ENCODE peak calls at places on chromosomes 4 and X, in five cellular contexts. One of them, this sample, is unnamed.

GRCh38 chr4:186587416-186588018 is 32.1 kb upstream of the MTNR1A start:
- DNase-seq in upper lobe of left lung: peak
- DNase-seq in naive B cell: peak
- DNase-seq in A549: peak
- DNase-seq in NCI-H1694 treated with DMSO at 0.1 percent for 48 hours: peak
- DNase-seq in this sample: peak

GRCh38 chrX:1581132-1581531 is 10.3 kb upstream of the AKAP17A start:
- DNase-seq in upper lobe of left lung: peak
- DNase-seq in naive B cell: peak
- DNase-seq in A549: peak
- DNase-seq in NCI-H1694 treated with DMSO at 0.1 percent for 48 hours: peak
- DNase-seq in this sample: peak

GRCh38 chr4:168558587-168558986 is 61.7 kb downstream of the PALLD start:
- DNase-seq in upper lobe of left lung: no peak
- DNase-seq in naive B cell: no peak
- DNase-seq in A549: peak
- DNase-seq in NCI-H1694 treated with DMSO at 0.1 percent for 48 hours: no peak
- DNase-seq in this sample: no peak

GRCh38 chr4:168394556-168394955 is 76.0 kb upstream of the DDX60 start:
- DNase-seq in upper lobe of left lung: no peak
- DNase-seq in naive B cell: no peak
- DNase-seq in A549: no peak
- DNase-seq in NCI-H1694 treated with DMSO at 0.1 percent for 48 hours: no peak
- DNase-seq in this sample: no peak

GRCh38 chrX:150200820-150201287 is 162.3 kb upstream of the MAMLD1 start:
- DNase-seq in upper lobe of left lung: peak
- DNase-seq in naive B cell: no peak
- DNase-seq in A549: peak
- DNase-seq in NCI-H1694 treated with DMSO at 0.1 percent for 48 hours: no peak
- DNase-seq in this sample: peak

GRCh38 chr4:118746251-118746919 is 61.2 kb downstream of the METTL14 start:
- DNase-seq in upper lobe of left lung: peak
- DNase-seq in naive B cell: no peak
- DNase-seq in A549: no peak
- DNase-seq in NCI-H1694 treated with DMSO at 0.1 percent for 48 hours: no peak
- DNase-seq in this sample: no peak

GRCh38 chrX:85503258-85504158 is 124.0 kb upstream of the POF1B start:
- DNase-seq in upper lobe of left lung: no peak
- DNase-seq in naive B cell: no peak
- DNase-seq in A549: no peak
- DNase-seq in NCI-H1694 treated with DMSO at 0.1 percent for 48 hours: no peak
- DNase-seq in this sample: no peak

GRCh38 chr4:78058591-78059523 is 1.7 kb downstream of the FRAS1 start:
- DNase-seq in upper lobe of left lung: peak
- DNase-seq in naive B cell: peak
- DNase-seq in A549: peak
- DNase-seq in NCI-H1694 treated with DMSO at 0.1 percent for 48 hours: no peak
- DNase-seq in this sample: peak

GRCh38 chr4:113423631-113424030 is 337.9 kb downstream of the CAMK2D start:
- DNase-seq in upper lobe of left lung: no peak
- DNase-seq in naive B cell: no peak
- DNase-seq in A549: no peak
- DNase-seq in NCI-H1694 treated with DMSO at 0.1 percent for 48 hours: no peak
- DNase-seq in this sample: no peak

GRCh38 chrX:47579537-47579936 is 2.7 kb upstream of the TIMP1 start:
- DNase-seq in upper lobe of left lung: peak
- DNase-seq in naive B cell: no peak
- DNase-seq in A549: peak
- DNase-seq in NCI-H1694 treated with DMSO at 0.1 percent for 48 hours: no peak
- DNase-seq in this sample: no peak

GRCh38 chr4:152591876-152592275 is 56.0 kb upstream of the FBXW7 start:
- DNase-seq in upper lobe of left lung: no peak
- DNase-seq in naive B cell: no peak
- DNase-seq in A549: no peak
- DNase-seq in NCI-H1694 treated with DMSO at 0.1 percent for 48 hours: no peak
- DNase-seq in this sample: no peak

GRCh38 chrX:3136161-3136961 is 95.1 kb downstream of the ARSF start:
- DNase-seq in upper lobe of left lung: no peak
- DNase-seq in naive B cell: no peak
- DNase-seq in A549: no peak
- DNase-seq in NCI-H1694 treated with DMSO at 0.1 percent for 48 hours: no peak
- DNase-seq in this sample: no peak